ENCODE peak calls at places on chromosome 10, in four cellular contexts. K, L, N and B are unnamed samples.

GRCh38 chr10:100307716-100308115 is 21.2 kb upstream of the BLOC1S2 start:
- DNase-seq in K (no peak), L (no peak), N (peak; percentile 70), B (no peak)

GRCh38 chr10:105691811-105692210 is 1050.7 kb downstream of the SORCS3 start:
- DNase-seq in K (peak; percentile 3), L (peak; percentile 79), N (no peak), B (no peak)

GRCh38 chr10:68095176-68095575 is 14.1 kb upstream of the MYPN start:
- DNase-seq in K (no peak), L (no peak), N (peak; percentile 78), B (no peak)

GRCh38 chr10:1661416-1661815 is 75.9 kb downstream of the ADARB2 start:
- DNase-seq in K (no peak), L (no peak), N (no peak), B (no peak)

GRCh38 chr10:74077416-74077815 is 73.2 kb downstream of the AP3M1 start:
- DNase-seq in K (no peak), L (no peak), N (no peak), B (no peak)

GRCh38 chr10:37488792-37489657 is 363.6 kb downstream of the ANKRD30A start:
- DNase-seq in K (no peak), L (no peak), N (no peak), B (no peak)

GRCh38 chr10:93670372-93670771 is 32.0 kb downstream of the FRA10AC1 start:
- DNase-seq in K (no peak), L (no peak), N (no peak), B (no peak)

GRCh38 chr10:104297697-104298660 is 29.0 kb downstream of the GSTO2 start:
- DNase-seq in K (no peak), L (peak; percentile 69), N (peak; percentile 89), B (no peak)

GRCh38 chr10:16952010-16952550 is 134.9 kb upstream of the RSU1 start:
- DNase-seq in K (no peak), L (no peak), N (no peak), B (no peak)

GRCh38 chr10:101310528-101311439 is 43.2 kb upstream of the BTRC start:
- DNase-seq in K (no peak), L (peak; percentile 37), N (no peak), B (no peak)

GRCh38 chr10:85545874-85546273 is 820.7 kb downstream of the GRID1 start:
- DNase-seq in K (no peak), L (no peak), N (no peak), B (no peak)

GRCh38 chr10:50629495-50630122 is 5.9 kb upstream of the SGMS1 start:
- DNase-seq in K (no peak), L (no peak), N (peak; percentile 12), B (no peak)

GRCh38 chr10:111956841-111957240 is 226.7 kb downstream of the GPAM start:
- DNase-seq in K (no peak), L (no peak), N (no peak), B (no peak)

GRCh38 chr10:70106958-70107791 is 25.4 kb downstream of the AIFM2 start:
- DNase-seq in K (no peak), L (peak; percentile 76), N (no peak), B (no peak)

GRCh38 chr10:116070743-116071320 is 202.2 kb downstream of the GFRA1 start:
- DNase-seq in K (no peak), L (no peak), N (no peak), B (no peak)

GRCh38 chr10:4051011-4051407 is 266.0 kb upstream of the KLF6 start:
- DNase-seq in K (no peak), L (no peak), N (peak; percentile 58), B (peak; percentile 66)

GRCh38 chr10:119595134-119595714 is 1.5 kb downstream of the TIAL1 start:
- DNase-seq in K (no peak), L (peak; percentile 38), N (peak; percentile 56), B (peak; percentile 62)

GRCh38 chr10:80280071-80280800 is 9.2 kb downstream of the MAT1A start:
- DNase-seq in K (no peak), L (no peak), N (no peak), B (no peak)

GRCh38 chr10:119268871-119269506 is 61.6 kb downstream of the GRK5 start:
- DNase-seq in K (no peak), L (no peak), N (peak; percentile 45), B (peak; percentile 93)

GRCh38 chr10:74827694-74828093 is 1.3 kb downstream of the KAT6B start:
- DNase-seq in K (no peak), L (no peak), N (no peak), B (no peak)

GRCh38 chr10:78342787-78343186 is 309.1 kb downstream of the RPS24 start:
- DNase-seq in K (no peak), L (no peak), N (no peak), B (no peak)

GRCh38 chr10:24333736-24334135 is 124.8 kb downstream of the KIAA1217 start:
- DNase-seq in K (no peak), L (no peak), N (peak; percentile 63), B (no peak)

GRCh38 chr10:117413928-117414618 is 38.8 kb upstream of the PDZD8 start:
- DNase-seq in K (no peak), L (no peak), N (no peak), B (no peak)

GRCh38 chr10:100579261-100579660 is 43.5 kb downstream of the HIF1AN start:
- DNase-seq in K (no peak), L (no peak), N (no peak), B (no peak)

GRCh38 chr10:3455385-3456334 is 283.1 kb upstream of the PITRM1 start:
- DNase-seq in K (no peak), L (no peak), N (peak; percentile 19), B (peak; percentile 93)

GRCh38 chr10:71419750-71420149 is 23.0 kb downstream of the CDH23 start:
- DNase-seq in K (no peak), L (no peak), N (no peak), B (no peak)

GRCh38 chr10:14560274-14560673 is 214.4 kb downstream of the FAM107B start:
- DNase-seq in K (peak; percentile 28), L (peak; percentile 56), N (peak; percentile 85), B (peak; percentile 66)
- H3K4me2 ChIP-seq in K (no peak overlapping the region), L (no peak overlapping the region), N (no peak overlapping the region), B (no peak overlapping the region)

GRCh38 chr10:43731486-43731885 is 82.8 kb upstream of the ZNF32 start:
- DNase-seq in K (no peak), L (no peak), N (no peak), B (no peak)
- H3K4me2 ChIP-seq in K (no peak overlapping the region), L (no peak overlapping the region), N (no peak overlapping the region), B (no peak overlapping the region)

GRCh38 chr10:92571649-92572048 is 2.2 kb downstream of the IDE start:
- DNase-seq in K (no peak), L (no peak), N (peak; percentile 64), B (peak; percentile 38)

GRCh38 chr10:92573091-92573797 is 649 bp downstream of the IDE start:
- DNase-seq in K (no peak), L (peak; percentile 57), N (peak; percentile 36), B (peak; percentile 68)

GRCh38 chr10:92572362-92573090 is 1.4 kb downstream of the IDE start:
- DNase-seq in K (no peak), L (peak; percentile 30), N (no peak), B (no peak)

GRCh38 chr10:92569071-92569470 is 4.8 kb downstream of the IDE start:
- DNase-seq in K (no peak), L (no peak), N (peak; percentile 34), B (peak; percentile 30)

GRCh38 chr10:92567952-92568600 is 5.8 kb downstream of the IDE start:
- DNase-seq in K (no peak), L (peak; percentile 6), N (peak; percentile 72), B (peak; percentile 33)
- H3K4me2 ChIP-seq in K (no peak overlapping the region), L (no peak overlapping the region), N (no peak overlapping the region), B (no peak overlapping the region)

DNA sequence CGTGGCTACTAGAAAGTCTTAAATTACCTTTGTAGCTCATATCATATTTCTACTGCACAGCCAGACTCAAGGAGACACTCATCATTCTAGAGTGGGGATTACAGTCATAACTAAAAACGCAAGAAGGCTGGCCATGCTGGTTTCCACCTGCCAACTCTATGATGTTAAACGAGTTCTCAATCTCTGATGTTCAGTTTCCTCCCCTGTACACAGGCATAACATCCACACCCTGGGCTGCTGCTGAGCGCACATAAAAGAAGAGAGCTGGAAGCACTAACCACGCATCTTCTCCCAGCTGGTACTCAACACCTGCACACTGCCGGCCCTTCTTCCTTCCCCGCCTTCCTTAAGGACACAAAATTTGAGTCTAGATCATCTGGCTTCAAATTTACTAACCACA is 60.5 kb downstream of the SORBS1 start:
- DNase-seq in K (no peak), L (no peak), N (no peak), B (no peak)
- H3K4me2 ChIP-seq in K (no peak overlapping the region), L (no peak overlapping the region), N (no peak overlapping the region), B (no peak overlapping the region)

DNA sequence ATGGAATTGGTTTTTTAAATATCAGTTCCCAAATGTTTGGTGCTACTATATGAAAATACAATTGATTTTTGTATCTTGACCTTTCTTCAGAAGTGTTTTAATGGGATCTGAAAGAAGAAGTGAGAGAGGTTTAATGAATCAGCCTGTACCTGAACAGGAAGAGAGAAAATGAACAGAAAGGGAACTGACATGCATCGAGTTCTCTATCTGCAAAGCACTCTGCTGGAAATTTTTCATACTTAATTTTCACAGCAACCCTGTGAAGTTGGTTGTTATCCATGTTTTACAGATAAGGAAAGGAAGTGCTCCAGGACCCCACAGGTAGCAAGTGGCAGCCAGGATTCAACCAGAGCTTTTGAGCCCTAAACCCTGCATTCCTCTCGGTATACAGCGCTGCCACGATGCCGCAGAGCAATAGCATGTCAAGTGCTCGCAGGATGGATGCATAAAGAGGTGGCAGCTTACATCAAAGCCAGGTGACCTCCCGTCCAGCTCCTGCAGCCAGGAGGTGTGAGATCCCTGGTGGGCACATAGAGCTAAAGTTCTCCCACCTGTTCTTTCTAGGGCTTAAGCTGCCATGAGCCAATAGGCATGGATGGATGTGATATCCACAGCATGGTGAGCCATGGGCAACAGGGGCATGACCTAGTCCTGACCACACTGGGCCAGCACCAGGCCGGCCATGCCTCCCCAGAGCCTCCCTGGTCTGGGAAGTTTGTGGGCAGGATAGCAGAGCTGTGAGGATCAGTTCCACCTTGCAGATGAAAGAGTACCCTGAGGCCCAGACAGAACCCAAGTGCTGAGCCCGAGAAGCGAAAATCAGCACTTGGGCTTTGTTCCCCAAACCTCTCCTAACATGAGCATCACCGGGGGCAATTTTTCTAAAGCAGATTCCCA is 57.2 kb downstream of the CALML3 start:
- DNase-seq in K (no peak), L (no peak), N (no peak), B (no peak)
- H3K4me2 ChIP-seq in K (no peak overlapping the region), L (peak overlapping the region; percentile 65), N (no peak overlapping the region), B (no peak overlapping the region)